ENCODE peak calls at places on chromosomes 1 and 21, in ten cellular contexts. U is transverse colon, M is adrenal gland, L is heart left ventricle, X is spleen, I is thyroid gland, O is body of pancreas, G is IMR-90, F is breast epithelium, T is A549. V is an unnamed sample.

GRCh38 chr1:205441716-205442050 is 14.2 kb downstream of the BLACAT1 start:
- DNase-seq in U (no peak), M (no peak), L (no peak), X (peak; percentile 68), I (no peak), O (no peak), G (no peak), F (no peak), T (no peak), V (no peak)

GRCh38 chr1:246193537-246193936 is 313.5 kb downstream of the SMYD3 start:
- DNase-seq in U (no peak), M (no peak), L (no peak), X (no peak), I (no peak), O (no peak), G (no peak), F (no peak), T (no peak), V (no peak)

GRCh38 chr1:29355375-29355774 is 119.1 kb downstream of the PTPRU start:
- DNase-seq in U (no peak), M (no peak), L (no peak), X (no peak), I (no peak), O (no peak), G (no peak), F (no peak), T (no peak), V (no peak)

GRCh38 chr1:26288311-26288941 is 8.5 kb downstream of the SH3BGRL3 start:
- DNase-seq in U (peak; percentile 33), M (no peak), L (no peak), X (peak; percentile 85), I (no peak), O (no peak), G (peak; percentile 30), F (no peak), T (no peak), V (no peak)

GRCh38 chr21:43295016-43295958 is 126.5 kb downstream of the CRYAA start:
- DNase-seq in U (no peak), M (no peak), L (no peak), X (peak; percentile 54), I (peak; percentile 77), O (no peak), G (peak; percentile 2), F (no peak), T (peak; percentile 39), V (no peak)

GRCh38 chr1:15736035-15736665 is at the start of gene SLC25A34:
- DNase-seq in U (peak; percentile 93), M (peak; percentile 86), L (peak; percentile 80), X (no peak), I (peak; percentile 90), O (peak; percentile 95), G (no peak), F (no peak), T (no peak), V (no peak)

GRCh38 chr1:67723620-67724019 is 38.6 kb downstream of the GADD45A start:
- DNase-seq in U (no peak), M (no peak), L (no peak), X (no peak), I (no peak), O (no peak), G (peak; percentile 73), F (no peak), T (no peak), V (peak; percentile 97)

GRCh38 chr1:47438321-47439150 is 692 bp downstream of the FOXD2 start:
- DNase-seq in U (peak; percentile 41), M (peak; percentile 21), L (no peak), X (peak; percentile 83), I (no peak), O (no peak), G (no peak), F (no peak), T (no peak), V (no peak)

GRCh38 chr1:171641076-171641864 is 11.2 kb downstream of the MYOC start:
- DNase-seq in U (no peak), M (no peak), L (no peak), X (no peak), I (no peak), O (no peak), G (no peak), F (no peak), T (no peak), V (no peak)
- TF ChIP-seq POLR2A in U (no peak), M (no peak), L (no peak), X (no peak), I (no peak), O (no peak), G (no peak), F (no peak), T (no peak), V (no peak)

GRCh38 chr1:8873001-8873400 is 5.5 kb downstream of the ENO1 start:
- DNase-seq in U (no peak), M (no peak), L (no peak), X (no peak), I (no peak), O (no peak), G (no peak), F (no peak), T (no peak), V (no peak)

GRCh38 chr1:8875216-8875861 is 3.1 kb downstream of the ENO1 start:
- DNase-seq in U (no peak), M (no peak), L (no peak), X (no peak), I (no peak), O (no peak), G (no peak), F (no peak), T (no peak), V (peak; percentile 44)

GRCh38 chr1:8873506-8874229 is 4.8 kb downstream of the ENO1 start:
- DNase-seq in U (peak; percentile 87), M (peak; percentile 95), L (peak; percentile 69), X (peak; percentile 91), I (peak; percentile 95), O (peak; percentile 50), G (peak; percentile 98), F (peak; percentile 80), T (peak; percentile 93), V (peak; percentile 97)

GRCh38 chr1:8876099-8876496 is 2.4 kb downstream of the ENO1 start:
- DNase-seq in U (no peak), M (no peak), L (no peak), X (no peak), I (no peak), O (no peak), G (no peak), F (no peak), T (no peak), V (no peak)

DNA sequence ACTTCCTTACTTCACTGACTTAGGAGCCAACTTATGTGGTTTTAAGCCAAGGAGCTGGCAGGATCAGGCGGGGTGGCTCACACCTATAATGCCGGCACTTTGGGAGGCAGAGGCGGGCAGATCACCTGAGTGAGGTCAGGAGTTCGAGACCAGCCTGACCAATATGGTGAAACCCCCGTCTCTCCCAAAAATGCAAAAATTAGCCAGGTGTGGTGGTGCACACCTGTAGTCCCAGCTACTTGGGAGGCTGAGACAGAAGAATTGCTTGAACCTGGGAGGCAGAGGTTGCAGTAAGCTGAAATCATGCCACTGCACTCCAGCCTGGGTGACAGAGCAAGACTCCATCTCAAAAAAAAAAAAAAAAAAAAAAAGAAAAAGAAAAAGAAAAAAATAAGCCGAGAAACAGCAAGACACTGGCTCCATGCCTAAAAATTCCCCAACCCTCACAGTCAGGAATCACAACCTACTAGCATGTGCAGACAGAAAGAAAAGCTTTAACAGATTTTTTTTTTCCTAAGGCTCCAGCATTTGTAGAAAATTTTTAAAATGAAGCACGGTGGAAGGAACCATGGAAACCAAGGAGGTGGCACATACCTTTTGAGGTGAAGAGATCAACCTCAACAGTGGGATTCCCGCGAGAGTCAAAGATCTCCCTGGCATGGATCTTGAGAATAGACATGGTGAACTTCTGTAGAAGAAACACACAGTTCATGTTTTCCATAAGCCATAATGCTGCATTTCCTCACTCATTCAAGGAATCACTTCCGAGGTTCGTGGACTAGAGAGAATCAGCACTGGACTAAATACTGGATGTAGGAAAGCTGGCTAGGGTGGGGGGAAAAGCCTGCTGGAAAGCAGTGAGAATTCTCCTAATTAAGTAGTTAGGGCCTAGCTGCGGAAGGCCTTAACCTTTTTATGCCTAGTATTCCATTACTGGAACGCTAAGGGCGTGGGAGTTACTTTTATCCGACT is 4.0 kb downstream of the ENO1 start:
- DNase-seq in U (no peak), M (no peak), L (no peak), X (no peak), I (no peak), O (no peak), G (peak; percentile 61), F (no peak), T (no peak), V (no peak)
- TF ChIP-seq POLR2A in U (no peak), M (no peak), L (no peak), X (no peak), I (no peak), O (no peak), G (no peak), F (no peak), T (no peak), V (no peak)

DNA sequence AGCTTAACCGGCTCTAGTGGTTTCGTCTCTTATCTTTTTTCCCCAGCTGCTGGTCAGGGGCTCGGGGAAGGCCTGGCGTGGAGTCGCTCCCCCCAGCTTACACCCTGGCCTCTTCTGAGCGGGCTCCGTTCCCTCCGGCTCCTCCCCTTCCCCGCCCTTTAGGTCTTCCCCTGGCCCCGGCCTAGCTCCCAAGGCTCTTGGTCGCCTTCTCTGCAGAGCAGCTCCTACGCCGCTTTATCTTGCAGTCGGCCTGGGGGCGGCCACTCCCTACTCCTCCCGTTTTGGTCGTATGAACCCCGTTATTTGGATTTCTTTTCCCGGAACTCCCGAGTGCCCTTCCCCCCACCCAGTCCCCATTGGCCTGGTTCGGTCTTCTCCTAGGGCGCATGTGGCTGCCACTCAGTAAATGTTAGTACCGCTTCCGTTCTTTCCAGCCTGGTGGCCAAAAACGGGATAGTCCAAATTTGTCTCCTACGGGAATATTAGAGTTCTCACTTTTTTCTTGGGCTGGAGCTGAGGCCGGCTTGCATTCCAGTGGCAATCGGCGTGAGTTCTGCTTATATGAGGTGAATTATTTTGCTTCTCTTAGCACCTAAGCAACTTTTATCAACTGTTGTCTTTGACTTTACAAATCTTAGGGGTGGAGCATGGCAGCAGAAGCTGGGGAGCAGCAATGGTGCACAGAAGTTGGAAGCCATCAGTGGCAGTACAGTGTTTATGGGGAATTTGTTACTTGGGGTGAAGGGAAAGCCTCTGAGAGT is 474 bp downstream of the THRAP3 start:
- DNase-seq in U (no peak), M (peak; percentile 85), L (peak; percentile 83), X (peak; percentile 96), I (peak; percentile 74), O (no peak), G (peak; percentile 83), F (peak; percentile 73), T (peak; percentile 85), V (peak; percentile 91)
- TF ChIP-seq POLR2A in U (no peak), M (no peak), L (no peak), X (no peak), I (no peak), O (no peak), G (peak; percentile 77), F (no peak), T (no peak), V (peak; percentile 39)

GRCh38 chr1:234963904-234964702 is 164.5 kb downstream of the TOMM20 start:
- DNase-seq in U (no peak), M (no peak), L (no peak), X (no peak), I (no peak), O (peak; percentile 68), G (no peak), F (no peak), T (peak; percentile 84), V (peak; percentile 33)

GRCh38 chr1:234963180-234963903 is 165.3 kb downstream of the TOMM20 start:
- DNase-seq in U (peak; percentile 88), M (peak; percentile 70), L (peak; percentile 84), X (peak; percentile 97), I (peak; percentile 53), O (peak; percentile 66), G (peak; percentile 95), F (peak; percentile 80), T (peak; percentile 92), V (peak; percentile 34)

GRCh38 chr1:234962340-234962989 is 166.2 kb downstream of the TOMM20 start:
- DNase-seq in U (no peak), M (no peak), L (peak; percentile 51), X (no peak), I (peak; percentile 64), O (no peak), G (peak; percentile 100), F (no peak), T (peak; percentile 71), V (no peak)

GRCh38 chr1:234960722-234961467 is 167.7 kb downstream of the TOMM20 start:
- DNase-seq in U (peak; percentile 77), M (no peak), L (no peak), X (no peak), I (no peak), O (peak; percentile 73), G (peak; percentile 67), F (no peak), T (peak; percentile 97), V (peak; percentile 95)

GRCh38 chr1:234961468-234962339 is 166.9 kb downstream of the TOMM20 start:
- DNase-seq in U (no peak), M (no peak), L (no peak), X (no peak), I (peak; percentile 30), O (no peak), G (peak; percentile 96), F (no peak), T (peak; percentile 90), V (peak; percentile 68)
- TF ChIP-seq POLR2A in U (peak; percentile 72), M (no peak), L (no peak), X (no peak), I (no peak), O (no peak), G (peak; percentile 18), F (no peak), T (no peak), V (no peak)